ENCODE peak calls at places on chromosomes 12 and 14, in four cellular contexts. F, A, M and I are unnamed samples. For H3K9me2, the result is how much of the 10 kb centered on the place peaks cover.

GRCh38 chr14:23445773-23446172 is 10.3 kb upstream of the MYH7 start:
- DNase-seq in F (no peak), A (no peak), M (no peak), I (no peak)

GRCh38 chr14:49550284-49551184 is 35.6 kb downstream of the RPS29 start:
- DNase-seq in A (peak), F (peak), M (no peak), I (peak)

GRCh38 chr14:55929136-55929535 is 189.1 kb upstream of the PELI2 start:
- DNase-seq in F (no peak), M (no peak), A (no peak), I (no peak)

GRCh38 chr12:30422844-30423243 is 272.8 kb downstream of the IPO8 start:
- DNase-seq in F (no peak), A (no peak), M (no peak), I (no peak)

GRCh38 chr14:81329640-81330385 is 70.3 kb downstream of the STON2 start:
- DNase-seq in M (no peak), F (peak), A (no peak), I (no peak)

GRCh38 chr12:89862511-89863331 is 154.1 kb upstream of the ATP2B1 start:
- DNase-seq in M (no peak), F (no peak), A (peak), I (no peak)

GRCh38 chr12:62977419-62977818 is 42.5 kb upstream of the PPM1H start:
- DNase-seq in F (peak), M (no peak), A (no peak), I (peak)

GRCh38 chr12:45034861-45035265 is 16.0 kb downstream of the DBX2 start:
- DNase-seq in F (no peak), M (no peak), A (no peak), I (no peak)

GRCh38 chr12:12724421-12725085 is 7.4 kb downstream of the CDKN1B start:
- DNase-seq in M (no peak), A (peak), F (peak), I (no peak)

GRCh38 chr14:77707355-77707723 is 484 bp downstream of the ALKBH1 start:
- DNase-seq in M (peak), A (peak), F (peak), I (no peak)

GRCh38 chr14:63214417-63215196 is 10.4 kb downstream of the RHOJ start:
- DNase-seq in M (no peak), A (no peak), F (no peak), I (no peak)

GRCh38 chr14:63210812-63211211 is 6.6 kb downstream of the RHOJ start:
- DNase-seq in F (no peak), M (no peak), A (no peak), I (no peak)

GRCh38 chr14:63209160-63209559 is 4.9 kb downstream of the RHOJ start:
- DNase-seq in A (no peak), F (no peak), M (no peak), I (no peak)

GRCh38 chr14:63212209-63212608 is 8.0 kb downstream of the RHOJ start:
- DNase-seq in A (no peak), M (no peak), F (no peak), I (no peak)

GRCh38 chr14:63212776-63213500 is 8.7 kb downstream of the RHOJ start:
- DNase-seq in A (no peak), M (no peak), F (no peak), I (no peak)
- H3K9me2 ChIP-seq in A (under half), M (under half), F (under half), I (under half)

GRCh38 chr14:98458702-98459101 is 813.3 kb downstream of the BCL11B start:
- DNase-seq in M (no peak), A (no peak), F (no peak), I (no peak)
- H3K9me2 ChIP-seq in M (under half), A (under half), F (under half), I (under half)

DNA sequence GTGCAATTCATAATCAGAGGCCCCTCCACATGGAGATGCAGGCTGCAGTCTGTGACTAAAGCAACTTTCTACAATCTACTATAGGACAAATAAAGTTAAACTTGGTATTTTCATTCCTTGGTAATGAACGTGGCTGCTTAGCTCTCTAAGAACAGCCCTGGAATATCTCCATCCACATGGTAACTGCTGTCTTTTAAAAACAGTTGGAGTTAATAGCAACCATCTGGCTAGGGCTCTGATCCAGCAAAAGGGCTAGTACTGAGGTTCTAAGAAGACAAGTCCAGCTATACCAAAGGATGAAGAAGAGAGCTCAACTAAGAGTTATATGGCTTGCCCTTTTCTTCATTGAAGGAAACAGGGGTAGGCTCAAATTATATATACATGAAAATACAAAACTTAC is 920.1 kb downstream of the FLRT2 start:
- DNase-seq in M (peak), A (no peak), F (no peak), I (no peak)
- H3K9me2 ChIP-seq in M (under half), A (under half), F (under half), I (under half)

DNA sequence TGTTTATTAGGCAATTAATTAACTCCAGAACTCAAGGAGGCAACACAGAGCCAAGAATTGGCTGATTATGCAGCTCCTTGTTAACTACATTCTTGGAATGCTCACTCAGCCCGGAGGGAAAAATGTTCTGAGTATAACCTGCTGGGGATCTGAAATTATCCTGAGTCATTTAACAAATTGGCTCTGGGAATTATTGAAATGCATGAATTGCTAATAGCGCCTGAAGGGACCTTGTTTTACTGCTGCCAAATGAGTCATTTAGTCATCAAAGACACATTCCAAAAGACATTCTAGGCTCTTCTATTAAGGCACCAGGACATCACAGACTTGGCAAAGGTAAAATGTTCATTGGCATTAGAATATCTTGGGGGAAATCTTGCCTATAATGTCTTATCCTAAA is 13.0 kb downstream of the TMEM52B start:
- DNase-seq in F (peak), A (no peak), M (no peak), I (no peak)
- H3K9me2 ChIP-seq in F (under half), A (under half), M (under half), I (under half)